ENCODE peak calls at places on chromosomes 5 and 9, in eight cellular contexts. C, S, F, W, Z, K, G and M are unnamed samples. For H3K4me1, the result is how much of the 10 kb centered on the place peaks cover.

GRCh38 chr5:59956130-59956773 is 62.7 kb upstream of the PDE4D start:
- DNase-seq in C (no peak), S (peak), F (no peak), W (no peak), Z (no peak), K (no peak), G (no peak), M (no peak)

GRCh38 chr5:73454379-73455036 is 5.9 kb upstream of the FOXD1 start:
- DNase-seq in C (no peak), S (peak), F (no peak), W (peak), Z (no peak), K (no peak), G (peak), M (no peak)

GRCh38 chr9:4555251-4555650 is 65.0 kb downstream of the SLC1A1 start:
- DNase-seq in C (no peak), S (no peak), F (no peak), W (peak), Z (no peak), K (no peak), G (no peak), M (no peak)

GRCh38 chr9:110996436-110997224 is 41.6 kb downstream of the LPAR1 start:
- DNase-seq in C (no peak), S (no peak), F (no peak), W (no peak), Z (peak), K (no peak), G (peak), M (no peak)

GRCh38 chr5:1523480-1523792 is 324 bp downstream of the LPCAT1 start:
- DNase-seq in C (no peak), S (no peak), F (no peak), W (no peak), Z (no peak), K (peak), G (no peak), M (no peak)

GRCh38 chr5:176466245-176466871 is 18.2 kb downstream of the FAF2 start:
- DNase-seq in C (no peak), S (no peak), F (no peak), W (no peak), Z (no peak), K (no peak), G (no peak), M (no peak)

GRCh38 chr5:142915840-142916424 is 145.8 kb downstream of the ARHGAP26 start:
- DNase-seq in C (peak), S (peak), F (no peak), W (no peak), Z (no peak), K (no peak), G (peak), M (no peak)

GRCh38 chr5:74974451-74975089 is 77.8 kb downstream of the GCNT4 start:
- DNase-seq in C (no peak), S (no peak), F (no peak), W (no peak), Z (no peak), K (no peak), G (no peak), M (no peak)

GRCh38 chr5:77663081-77663863 is 24.8 kb upstream of the OTP start:
- DNase-seq in C (no peak), S (no peak), F (no peak), W (no peak), Z (no peak), K (no peak), G (no peak), M (no peak)

GRCh38 chr5:83632874-83633273 is 87.8 kb downstream of the HAPLN1 start:
- DNase-seq in C (no peak), S (no peak), F (no peak), W (peak), Z (no peak), K (no peak), G (no peak), M (no peak)
- TF ChIP-seq POLR2AphosphoS5 in C (no peak), S (no peak), F (no peak), W (no peak), Z (no peak), K (no peak), G (no peak), M (no peak)

GRCh38 chr5:82601085-82601484 is 322.9 kb upstream of the RPS23 start:
- DNase-seq in C (no peak), S (no peak), F (no peak), W (no peak), Z (no peak), K (no peak), G (no peak), M (no peak)
- H3K4me1 ChIP-seq in C (under half), S (under half), F (under half), W (under half), Z (under half), K (under half), G (under half), M (under half)

DNA sequence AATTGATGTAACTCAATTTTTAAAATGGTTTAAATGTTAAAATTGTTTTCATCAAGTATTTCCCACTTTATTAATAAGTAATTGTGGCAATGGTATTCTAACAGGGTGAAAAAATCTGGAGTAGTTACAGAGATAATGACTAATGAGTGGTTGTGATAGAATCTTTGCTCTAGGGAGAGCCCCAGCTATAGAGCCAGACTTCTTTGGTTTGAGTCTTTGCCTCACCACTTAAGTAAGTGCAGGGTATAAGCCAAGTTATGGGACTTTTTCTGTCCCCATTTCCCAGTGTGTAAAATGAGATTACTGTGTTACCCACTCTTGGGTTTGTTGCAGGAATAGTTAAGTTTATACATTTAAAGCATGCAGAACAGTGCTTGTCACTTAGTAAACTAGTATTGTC is 158.1 kb downstream of the FER start:
- DNase-seq in C (no peak), S (no peak), F (no peak), W (no peak), Z (no peak), K (no peak), G (no peak), M (no peak)
- TF ChIP-seq POLR2AphosphoS5 in C (no peak), S (no peak), F (no peak), W (no peak), Z (no peak), K (no peak), G (no peak), M (no peak)

GRCh38 chr9:127102176-127102575 is 20.3 kb downstream of the ANGPTL2 start:
- DNase-seq in C (no peak), S (no peak), F (no peak), W (no peak), Z (no peak), K (no peak), G (no peak), M (no peak)

GRCh38 chr9:127102788-127103187 is 19.6 kb downstream of the ANGPTL2 start:
- DNase-seq in C (no peak), S (no peak), F (no peak), W (no peak), Z (no peak), K (no peak), G (no peak), M (no peak)

GRCh38 chr9:127105805-127106492 is 16.5 kb downstream of the ANGPTL2 start:
- DNase-seq in C (no peak), S (no peak), F (no peak), W (no peak), Z (no peak), K (no peak), G (no peak), M (no peak)

GRCh38 chr9:127106493-127106855 is 16.0 kb downstream of the ANGPTL2 start:
- DNase-seq in C (no peak), S (no peak), F (no peak), W (no peak), Z (no peak), K (no peak), G (no peak), M (no peak)

DNA sequence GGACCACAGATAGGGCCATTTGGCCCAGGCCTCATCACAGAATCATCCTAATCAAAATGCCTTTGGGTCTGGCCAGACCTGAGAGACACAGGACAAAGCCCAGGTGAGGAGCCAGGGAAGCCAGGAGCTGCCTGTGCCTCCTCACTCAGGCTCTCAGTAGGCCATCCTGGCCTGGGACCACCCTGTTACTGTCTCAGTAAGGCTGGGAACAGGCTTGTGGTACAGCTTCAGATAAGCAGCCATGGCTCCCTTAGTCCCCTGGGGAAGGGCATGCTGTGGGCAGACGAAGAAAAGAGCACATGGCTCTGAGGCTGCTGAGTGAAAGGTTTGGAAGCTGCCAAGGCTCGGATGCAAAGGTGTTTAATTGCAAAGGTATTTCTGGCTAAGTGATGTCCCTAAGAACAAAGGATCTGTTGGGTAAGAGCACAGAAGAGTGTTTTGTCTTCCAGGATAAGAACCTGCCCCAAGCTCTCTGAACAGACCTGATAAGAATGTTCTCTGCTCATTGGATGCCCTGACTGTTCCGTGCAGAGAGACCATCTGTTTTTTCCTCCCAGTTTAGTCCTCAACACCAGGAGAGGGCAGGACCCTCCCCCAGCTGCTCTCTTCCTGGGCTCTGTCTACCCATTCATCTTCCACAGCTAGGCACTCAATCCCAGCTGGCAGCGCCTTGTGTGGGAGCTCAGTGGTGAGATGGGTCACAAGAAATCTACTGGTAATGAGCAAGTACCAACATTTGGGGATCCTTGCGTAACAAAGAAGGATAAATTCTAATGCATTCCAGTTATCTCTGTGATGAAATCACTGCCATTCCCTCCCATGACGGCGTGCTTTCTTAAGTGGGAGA is 17.7 kb downstream of the ANGPTL2 start:
- DNase-seq in C (no peak), S (peak), F (no peak), W (no peak), Z (peak), K (no peak), G (no peak), M (no peak)
- H3K4me1 ChIP-seq in C (under half), S (under half), F (half or more), W (under half), Z (under half), K (under half), G (under half), M (under half)

GRCh38 chr5:107047048-107047447 is 623.7 kb downstream of the EFNA5 start:
- DNase-seq in C (no peak), S (no peak), F (no peak), W (no peak), Z (no peak), K (no peak), G (no peak), M (no peak)
- TF ChIP-seq POLR2AphosphoS5 in C (no peak), S (no peak), F (no peak), W (no peak), Z (no peak), K (no peak), G (no peak), M (no peak)